ENCODE peak calls at places on chromosomes 11 and 22, in five cellular contexts. W is brain microvascular endothelial cell; H is activated T-cell treated with anti-CD3 and anti-CD28 coated beads, Interleukin-2, amount 50 U/mL, for 1 hour; A is iris pigment epithelial cell; I is EL. S is an unnamed sample.

GRCh38 chr22:37119872-37120271 is 10.4 kb upstream of the TMPRSS6 start:
- DNase-seq in W (no peak), H (no peak), A (no peak), I (no peak), S (no peak)

GRCh38 chr11:61000426-61000825 is 28.9 kb downstream of the CD6 start:
- DNase-seq in W (no peak), H (no peak), A (no peak), I (no peak), S (no peak)

GRCh38 chr11:84524422-84525051 is 1102.6 kb downstream of the DLG2 start:
- DNase-seq in W (no peak), H (no peak), A (peak; percentile 41), I (peak; percentile 0), S (no peak)

GRCh38 chr11:35166369-35167360 is 27.7 kb downstream of the CD44 start:
- DNase-seq in W (peak; percentile 86), H (peak; percentile 57), A (peak; percentile 93), I (peak; percentile 99), S (no peak)

GRCh38 chr11:10376061-10376460 is 71.2 kb downstream of the ADM start:
- DNase-seq in W (no peak), H (no peak), A (peak; percentile 31), I (peak; percentile 51), S (no peak)

GRCh38 chr11:93529707-93530467 is 13.3 kb downstream of the SMCO4 start:
- DNase-seq in W (peak; percentile 28), H (no peak), A (peak; percentile 41), I (peak; percentile 12), S (no peak)

GRCh38 chr22:37051629-37052385 is at the start of gene KCTD17:
- DNase-seq in W (peak; percentile 52), H (peak; percentile 80), A (peak; percentile 73), I (peak; percentile 79), S (peak; percentile 76)

GRCh38 chr11:19828382-19829108 is 115.9 kb downstream of the NAV2 start:
- DNase-seq in W (no peak), H (no peak), A (no peak), I (no peak), S (no peak)

GRCh38 chr11:19597194-19597593 is 115.4 kb upstream of the NAV2 start:
- DNase-seq in W (peak; percentile 83), H (no peak), A (peak; percentile 72), I (peak; percentile 95), S (no peak)

GRCh38 chr11:12089473-12089872 is 20.9 kb upstream of the MICAL2 start:
- DNase-seq in W (no peak), H (no peak), A (peak; percentile 43), I (peak; percentile 46), S (no peak)

GRCh38 chr11:29957406-29957805 is 59.4 kb downstream of the KCNA4 start:
- DNase-seq in W (no peak), H (no peak), A (no peak), I (no peak), S (no peak)

GRCh38 chr22:44525872-44526271 is 27.8 kb upstream of the RTL6 start:
- DNase-seq in W (no peak), H (no peak), A (no peak), I (no peak), S (no peak)

GRCh38 chr11:31687256-31687655 is 123.9 kb downstream of the PAX6 start:
- DNase-seq in W (no peak), H (no peak), A (peak; percentile 17), I (no peak), S (no peak)

GRCh38 chr11:115191761-115192160 is 312.5 kb downstream of the CADM1 start:
- DNase-seq in W (no peak), H (no peak), A (no peak), I (no peak), S (no peak)

GRCh38 chr11:131591051-131591461 is 220.6 kb downstream of the NTM start:
- DNase-seq in W (no peak), H (no peak), A (no peak), I (no peak), S (no peak)

GRCh38 chr11:79940165-79940564 is 499.3 kb upstream of the TENM4 start:
- DNase-seq in W (peak; percentile 7), H (no peak), A (no peak), I (no peak), S (no peak)

GRCh38 chr11:77602385-77603105 is 12.8 kb downstream of the AQP11 start:
- DNase-seq in W (peak; percentile 69), H (no peak), A (peak; percentile 89), I (peak; percentile 90), S (no peak)

GRCh38 chr11:46305295-46305694 is 27.8 kb downstream of the CREB3L1 start:
- DNase-seq in W (peak; percentile 35), H (no peak), A (peak; percentile 61), I (peak; percentile 47), S (no peak)

GRCh38 chr11:56296877-56297276 is 4.8 kb upstream of the OR8H1 start:
- DNase-seq in W (no peak), H (no peak), A (no peak), I (no peak), S (no peak)

GRCh38 chr11:8328848-8329330 is 65.2 kb upstream of the LMO1 start:
- DNase-seq in W (peak; percentile 78), H (peak; percentile 43), A (peak; percentile 69), I (peak; percentile 96), S (peak; percentile 59)

GRCh38 chr11:65890324-65891179 is at the start of gene CCDC85B:
- DNase-seq in W (peak; percentile 94), H (peak; percentile 99), A (peak; percentile 96), I (peak; percentile 97), S (peak; percentile 99)

GRCh38 chr11:115377882-115378296 is 126.3 kb downstream of the CADM1 start:
- DNase-seq in W (no peak), H (no peak), A (no peak), I (no peak), S (no peak)

GRCh38 chr22:48065852-48066251 is 1303.4 kb downstream of the TBC1D22A start:
- DNase-seq in W (no peak), H (no peak), A (no peak), I (no peak), S (no peak)

GRCh38 chr11:134498326-134499139 is 86.5 kb upstream of the B3GAT1 start:
- DNase-seq in W (no peak), H (no peak), A (no peak), I (no peak), S (no peak)

GRCh38 chr11:24828938-24829337 is 332.1 kb downstream of the LUZP2 start:
- DNase-seq in W (no peak), H (no peak), A (no peak), I (no peak), S (no peak)

GRCh38 chr22:49007013-49007653 is 820.5 kb downstream of the BRD1 start:
- DNase-seq in W (no peak), H (no peak), A (no peak), I (no peak), S (no peak)

GRCh38 chr11:95282337-95282751 is 51.3 kb upstream of the SESN3 start:
- DNase-seq in W (no peak), H (no peak), A (peak; percentile 36), I (no peak), S (no peak)

GRCh38 chr22:37498289-37498909 is 12.2 kb upstream of the MFNG start:
- DNase-seq in W (no peak), H (peak; percentile 81), A (no peak), I (no peak), S (peak; percentile 64)

GRCh38 chr11:1293619-1294015 is 15.8 kb downstream of the TOLLIP start:
- DNase-seq in W (no peak), H (no peak), A (no peak), I (no peak), S (no peak)

GRCh38 chr11:116173506-116173905 is 599.3 kb downstream of the BUD13 start:
- DNase-seq in W (no peak), H (no peak), A (no peak), I (no peak), S (no peak)

GRCh38 chr11:19100885-19101284 is 16.1 kb upstream of the ZDHHC13 start:
- DNase-seq in W (no peak), H (no peak), A (no peak), I (no peak), S (no peak)

GRCh38 chr11:11969380-11970215 is 38.8 kb downstream of the DKK3 start:
- DNase-seq in W (no peak), H (no peak), A (no peak), I (no peak), S (no peak)

GRCh38 chr22:35868938-35869337 is 151.3 kb downstream of the APOL5 start:
- DNase-seq in W (peak; percentile 11), H (no peak), A (peak; percentile 19), I (peak; percentile 38), S (no peak)

GRCh38 chr11:100593321-100593720 is 93.8 kb upstream of the ARHGAP42 start:
- DNase-seq in W (no peak), H (no peak), A (peak; percentile 44), I (no peak), S (no peak)

GRCh38 chr11:17036666-17037658 is 22.7 kb upstream of the PLEKHA7 start:
- DNase-seq in W (no peak), H (no peak), A (no peak), I (no peak), S (no peak)

GRCh38 chr22:17706451-17706900 is 67.8 kb downstream of the BID start:
- DNase-seq in W (peak; percentile 95), H (no peak), A (peak; percentile 99), I (peak; percentile 95), S (no peak)

GRCh38 chr11:66973956-66974585 is 1.0 kb upstream of the C11orf86 start:
- DNase-seq in W (no peak), H (no peak), A (peak; percentile 50), I (no peak), S (no peak)

GRCh38 chr11:128399186-128399585 is 188.2 kb downstream of the ETS1 start:
- DNase-seq in W (peak; percentile 81), H (no peak), A (peak; percentile 92), I (peak; percentile 69), S (no peak)

GRCh38 chr11:70819022-70819421 is 420.7 kb downstream of the CTTN start:
- DNase-seq in W (no peak), H (no peak), A (no peak), I (no peak), S (no peak)